ENCODE peak calls at places on chromosomes 7 and 10, in seven cellular contexts. One of them, this sample, is unnamed.

GRCh38 chr7:140541513-140542192 is 62.3 kb upstream of the MKRN1 start:
- DNase-seq in NCI-H524 treated with DMSO at 0.1 percent for 48 hours: peak; percentile 87
- DNase-seq in AG20443: peak; percentile 65
- DNase-seq in SW 1271: peak; percentile 19
- DNase-seq in stimulated activated CD4-positive, alpha-beta T cell treated with anti-CD3 and anti-CD28 coated beads, Interleukin-12 subunit alpha, Interleukin-12 subunit beta, amount 100 ng/mL, for 4 hours: no peak
- DNase-seq in progenitor cell of endocrine pancreas: peak; percentile 48
- DNase-seq in ELR: peak; percentile 93
- DNase-seq in this sample: peak; percentile 87

GRCh38 chr10:4194231-4194630 is 409.2 kb upstream of the KLF6 start:
- DNase-seq in NCI-H524 treated with DMSO at 0.1 percent for 48 hours: no peak
- DNase-seq in AG20443: no peak
- DNase-seq in SW 1271: no peak
- DNase-seq in stimulated activated CD4-positive, alpha-beta T cell treated with anti-CD3 and anti-CD28 coated beads, Interleukin-12 subunit alpha, Interleukin-12 subunit beta, amount 100 ng/mL, for 4 hours: no peak
- DNase-seq in progenitor cell of endocrine pancreas: no peak
- DNase-seq in ELR: peak; percentile 76
- DNase-seq in this sample: no peak

GRCh38 chr10:31619410-31620095 is 300.5 kb downstream of the ZEB1 start:
- DNase-seq in NCI-H524 treated with DMSO at 0.1 percent for 48 hours: peak; percentile 8
- DNase-seq in AG20443: no peak
- DNase-seq in SW 1271: no peak
- DNase-seq in stimulated activated CD4-positive, alpha-beta T cell treated with anti-CD3 and anti-CD28 coated beads, Interleukin-12 subunit alpha, Interleukin-12 subunit beta, amount 100 ng/mL, for 4 hours: no peak
- DNase-seq in progenitor cell of endocrine pancreas: no peak
- DNase-seq in ELR: no peak
- DNase-seq in this sample: no peak

GRCh38 chr7:130351664-130352015 is 7.0 kb downstream of the CPA5 start:
- DNase-seq in NCI-H524 treated with DMSO at 0.1 percent for 48 hours: no peak
- DNase-seq in AG20443: no peak
- DNase-seq in SW 1271: no peak
- DNase-seq in stimulated activated CD4-positive, alpha-beta T cell treated with anti-CD3 and anti-CD28 coated beads, Interleukin-12 subunit alpha, Interleukin-12 subunit beta, amount 100 ng/mL, for 4 hours: no peak
- DNase-seq in progenitor cell of endocrine pancreas: no peak
- DNase-seq in ELR: no peak
- DNase-seq in this sample: no peak

GRCh38 chr7:20152057-20152456 is 65.1 kb downstream of the MACC1 start:
- DNase-seq in NCI-H524 treated with DMSO at 0.1 percent for 48 hours: no peak
- DNase-seq in AG20443: no peak
- DNase-seq in SW 1271: no peak
- DNase-seq in stimulated activated CD4-positive, alpha-beta T cell treated with anti-CD3 and anti-CD28 coated beads, Interleukin-12 subunit alpha, Interleukin-12 subunit beta, amount 100 ng/mL, for 4 hours: no peak
- DNase-seq in progenitor cell of endocrine pancreas: no peak
- DNase-seq in ELR: no peak
- DNase-seq in this sample: no peak

GRCh38 chr7:12961910-12962309 is 274.5 kb downstream of the ARL4A start:
- DNase-seq in NCI-H524 treated with DMSO at 0.1 percent for 48 hours: no peak
- DNase-seq in AG20443: no peak
- DNase-seq in SW 1271: no peak
- DNase-seq in stimulated activated CD4-positive, alpha-beta T cell treated with anti-CD3 and anti-CD28 coated beads, Interleukin-12 subunit alpha, Interleukin-12 subunit beta, amount 100 ng/mL, for 4 hours: no peak
- DNase-seq in progenitor cell of endocrine pancreas: no peak
- DNase-seq in ELR: no peak
- DNase-seq in this sample: no peak

GRCh38 chr10:5284311-5285057 is 80.3 kb upstream of the UCN3 start:
- DNase-seq in NCI-H524 treated with DMSO at 0.1 percent for 48 hours: no peak
- DNase-seq in AG20443: peak; percentile 65
- DNase-seq in SW 1271: no peak
- DNase-seq in stimulated activated CD4-positive, alpha-beta T cell treated with anti-CD3 and anti-CD28 coated beads, Interleukin-12 subunit alpha, Interleukin-12 subunit beta, amount 100 ng/mL, for 4 hours: no peak
- DNase-seq in progenitor cell of endocrine pancreas: no peak
- DNase-seq in ELR: peak; percentile 86
- DNase-seq in this sample: no peak

GRCh38 chr10:71396084-71396713 is 521 bp upstream of the CDH23 start:
- DNase-seq in NCI-H524 treated with DMSO at 0.1 percent for 48 hours: peak; percentile 65
- DNase-seq in AG20443: peak; percentile 30
- DNase-seq in SW 1271: no peak
- DNase-seq in stimulated activated CD4-positive, alpha-beta T cell treated with anti-CD3 and anti-CD28 coated beads, Interleukin-12 subunit alpha, Interleukin-12 subunit beta, amount 100 ng/mL, for 4 hours: no peak
- DNase-seq in progenitor cell of endocrine pancreas: peak; percentile 54
- DNase-seq in ELR: peak; percentile 26
- DNase-seq in this sample: peak; percentile 54

GRCh38 chr7:78828317-78828716 is 625.1 kb downstream of the MAGI2 start:
- DNase-seq in NCI-H524 treated with DMSO at 0.1 percent for 48 hours: no peak
- DNase-seq in AG20443: no peak
- DNase-seq in SW 1271: no peak
- DNase-seq in stimulated activated CD4-positive, alpha-beta T cell treated with anti-CD3 and anti-CD28 coated beads, Interleukin-12 subunit alpha, Interleukin-12 subunit beta, amount 100 ng/mL, for 4 hours: no peak
- DNase-seq in progenitor cell of endocrine pancreas: no peak
- DNase-seq in ELR: no peak
- DNase-seq in this sample: no peak

GRCh38 chr7:7159063-7159645 is 23.2 kb upstream of the C1GALT1 start:
- DNase-seq in NCI-H524 treated with DMSO at 0.1 percent for 48 hours: no peak
- DNase-seq in AG20443: no peak
- DNase-seq in SW 1271: no peak
- DNase-seq in stimulated activated CD4-positive, alpha-beta T cell treated with anti-CD3 and anti-CD28 coated beads, Interleukin-12 subunit alpha, Interleukin-12 subunit beta, amount 100 ng/mL, for 4 hours: no peak
- DNase-seq in progenitor cell of endocrine pancreas: no peak
- DNase-seq in ELR: no peak
- DNase-seq in this sample: no peak

GRCh38 chr7:111933614-111934013 is 272.6 kb downstream of the DOCK4 start:
- DNase-seq in NCI-H524 treated with DMSO at 0.1 percent for 48 hours: no peak
- DNase-seq in AG20443: peak; percentile 40
- DNase-seq in SW 1271: no peak
- DNase-seq in stimulated activated CD4-positive, alpha-beta T cell treated with anti-CD3 and anti-CD28 coated beads, Interleukin-12 subunit alpha, Interleukin-12 subunit beta, amount 100 ng/mL, for 4 hours: no peak
- DNase-seq in progenitor cell of endocrine pancreas: no peak
- DNase-seq in ELR: no peak
- DNase-seq in this sample: no peak

GRCh38 chr7:7221602-7222038 is 39.3 kb downstream of the C1GALT1 start:
- DNase-seq in NCI-H524 treated with DMSO at 0.1 percent for 48 hours: no peak
- DNase-seq in AG20443: peak; percentile 44
- DNase-seq in SW 1271: peak; percentile 52
- DNase-seq in stimulated activated CD4-positive, alpha-beta T cell treated with anti-CD3 and anti-CD28 coated beads, Interleukin-12 subunit alpha, Interleukin-12 subunit beta, amount 100 ng/mL, for 4 hours: no peak
- DNase-seq in progenitor cell of endocrine pancreas: no peak
- DNase-seq in ELR: peak; percentile 83
- DNase-seq in this sample: no peak

GRCh38 chr7:73976761-73977625 is 51.0 kb upstream of the ELN start:
- DNase-seq in NCI-H524 treated with DMSO at 0.1 percent for 48 hours: no peak
- DNase-seq in AG20443: peak; percentile 78
- DNase-seq in SW 1271: no peak
- DNase-seq in stimulated activated CD4-positive, alpha-beta T cell treated with anti-CD3 and anti-CD28 coated beads, Interleukin-12 subunit alpha, Interleukin-12 subunit beta, amount 100 ng/mL, for 4 hours: no peak
- DNase-seq in progenitor cell of endocrine pancreas: no peak
- DNase-seq in ELR: no peak
- DNase-seq in this sample: peak; percentile 50

GRCh38 chr10:51804861-51805260 is 105.5 kb upstream of the CSTF2T start:
- DNase-seq in NCI-H524 treated with DMSO at 0.1 percent for 48 hours: no peak
- DNase-seq in AG20443: peak; percentile 27
- DNase-seq in SW 1271: no peak
- DNase-seq in stimulated activated CD4-positive, alpha-beta T cell treated with anti-CD3 and anti-CD28 coated beads, Interleukin-12 subunit alpha, Interleukin-12 subunit beta, amount 100 ng/mL, for 4 hours: no peak
- DNase-seq in progenitor cell of endocrine pancreas: no peak
- DNase-seq in ELR: peak; percentile 44
- DNase-seq in this sample: no peak

GRCh38 chr7:85719981-85720963 is 533.4 kb upstream of the SEMA3D start:
- DNase-seq in NCI-H524 treated with DMSO at 0.1 percent for 48 hours: no peak
- DNase-seq in AG20443: peak; percentile 56
- DNase-seq in SW 1271: no peak
- DNase-seq in stimulated activated CD4-positive, alpha-beta T cell treated with anti-CD3 and anti-CD28 coated beads, Interleukin-12 subunit alpha, Interleukin-12 subunit beta, amount 100 ng/mL, for 4 hours: no peak
- DNase-seq in progenitor cell of endocrine pancreas: no peak
- DNase-seq in ELR: peak; percentile 38
- DNase-seq in this sample: no peak

GRCh38 chr10:63084690-63085377 is 48.3 kb upstream of the NRBF2 start:
- DNase-seq in NCI-H524 treated with DMSO at 0.1 percent for 48 hours: no peak
- DNase-seq in AG20443: peak; percentile 24
- DNase-seq in SW 1271: no peak
- DNase-seq in stimulated activated CD4-positive, alpha-beta T cell treated with anti-CD3 and anti-CD28 coated beads, Interleukin-12 subunit alpha, Interleukin-12 subunit beta, amount 100 ng/mL, for 4 hours: no peak
- DNase-seq in progenitor cell of endocrine pancreas: no peak
- DNase-seq in ELR: no peak
- DNase-seq in this sample: no peak

GRCh38 chr10:130491698-130492050 is 355.5 kb downstream of the GLRX3 start:
- DNase-seq in NCI-H524 treated with DMSO at 0.1 percent for 48 hours: no peak
- DNase-seq in AG20443: no peak
- DNase-seq in SW 1271: no peak
- DNase-seq in stimulated activated CD4-positive, alpha-beta T cell treated with anti-CD3 and anti-CD28 coated beads, Interleukin-12 subunit alpha, Interleukin-12 subunit beta, amount 100 ng/mL, for 4 hours: no peak
- DNase-seq in progenitor cell of endocrine pancreas: no peak
- DNase-seq in ELR: no peak
- DNase-seq in this sample: no peak

GRCh38 chr10:118967160-118967559 is 62.4 kb upstream of the NANOS1 start:
- DNase-seq in NCI-H524 treated with DMSO at 0.1 percent for 48 hours: no peak
- DNase-seq in AG20443: no peak
- DNase-seq in SW 1271: no peak
- DNase-seq in stimulated activated CD4-positive, alpha-beta T cell treated with anti-CD3 and anti-CD28 coated beads, Interleukin-12 subunit alpha, Interleukin-12 subunit beta, amount 100 ng/mL, for 4 hours: no peak
- DNase-seq in progenitor cell of endocrine pancreas: no peak
- DNase-seq in ELR: no peak
- DNase-seq in this sample: no peak

GRCh38 chr7:47803029-47803428 is 145.2 kb downstream of the PKD1L1 start:
- DNase-seq in NCI-H524 treated with DMSO at 0.1 percent for 48 hours: no peak
- DNase-seq in AG20443: no peak
- DNase-seq in SW 1271: no peak
- DNase-seq in stimulated activated CD4-positive, alpha-beta T cell treated with anti-CD3 and anti-CD28 coated beads, Interleukin-12 subunit alpha, Interleukin-12 subunit beta, amount 100 ng/mL, for 4 hours: no peak
- DNase-seq in progenitor cell of endocrine pancreas: no peak
- DNase-seq in ELR: no peak
- DNase-seq in this sample: no peak

GRCh38 chr10:60717852-60718251 is 60.4 kb upstream of the CDK1 start:
- DNase-seq in NCI-H524 treated with DMSO at 0.1 percent for 48 hours: no peak
- DNase-seq in AG20443: no peak
- DNase-seq in SW 1271: no peak
- DNase-seq in stimulated activated CD4-positive, alpha-beta T cell treated with anti-CD3 and anti-CD28 coated beads, Interleukin-12 subunit alpha, Interleukin-12 subunit beta, amount 100 ng/mL, for 4 hours: no peak
- DNase-seq in progenitor cell of endocrine pancreas: no peak
- DNase-seq in ELR: peak; percentile 2
- DNase-seq in this sample: no peak

GRCh38 chr10:79390551-79391229 is 43.4 kb downstream of the PPIF start:
- DNase-seq in NCI-H524 treated with DMSO at 0.1 percent for 48 hours: no peak
- DNase-seq in AG20443: no peak
- DNase-seq in SW 1271: no peak
- DNase-seq in stimulated activated CD4-positive, alpha-beta T cell treated with anti-CD3 and anti-CD28 coated beads, Interleukin-12 subunit alpha, Interleukin-12 subunit beta, amount 100 ng/mL, for 4 hours: no peak
- DNase-seq in progenitor cell of endocrine pancreas: no peak
- DNase-seq in ELR: no peak
- DNase-seq in this sample: no peak

GRCh38 chr7:80313067-80313626 is 178.5 kb downstream of the GNAI1 start:
- DNase-seq in NCI-H524 treated with DMSO at 0.1 percent for 48 hours: no peak
- DNase-seq in AG20443: no peak
- DNase-seq in SW 1271: no peak
- DNase-seq in stimulated activated CD4-positive, alpha-beta T cell treated with anti-CD3 and anti-CD28 coated beads, Interleukin-12 subunit alpha, Interleukin-12 subunit beta, amount 100 ng/mL, for 4 hours: no peak
- DNase-seq in progenitor cell of endocrine pancreas: no peak
- DNase-seq in ELR: peak; percentile 60
- DNase-seq in this sample: no peak

GRCh38 chr10:93595378-93596288 is 5.4 kb downstream of the RBP4 start:
- DNase-seq in NCI-H524 treated with DMSO at 0.1 percent for 48 hours: no peak
- DNase-seq in AG20443: peak; percentile 30
- DNase-seq in SW 1271: no peak
- DNase-seq in stimulated activated CD4-positive, alpha-beta T cell treated with anti-CD3 and anti-CD28 coated beads, Interleukin-12 subunit alpha, Interleukin-12 subunit beta, amount 100 ng/mL, for 4 hours: no peak
- DNase-seq in progenitor cell of endocrine pancreas: no peak
- DNase-seq in ELR: no peak
- DNase-seq in this sample: no peak

GRCh38 chr7:22147113-22147512 is 201.4 kb upstream of the CDCA7L start:
- DNase-seq in NCI-H524 treated with DMSO at 0.1 percent for 48 hours: peak; percentile 95
- DNase-seq in AG20443: peak; percentile 17
- DNase-seq in SW 1271: no peak
- DNase-seq in stimulated activated CD4-positive, alpha-beta T cell treated with anti-CD3 and anti-CD28 coated beads, Interleukin-12 subunit alpha, Interleukin-12 subunit beta, amount 100 ng/mL, for 4 hours: no peak
- DNase-seq in progenitor cell of endocrine pancreas: no peak
- DNase-seq in ELR: no peak
- DNase-seq in this sample: no peak

GRCh38 chr7:110502893-110503465 is 587.9 kb upstream of the LRRN3 start:
- DNase-seq in NCI-H524 treated with DMSO at 0.1 percent for 48 hours: no peak
- DNase-seq in AG20443: no peak
- DNase-seq in SW 1271: no peak
- DNase-seq in stimulated activated CD4-positive, alpha-beta T cell treated with anti-CD3 and anti-CD28 coated beads, Interleukin-12 subunit alpha, Interleukin-12 subunit beta, amount 100 ng/mL, for 4 hours: no peak
- DNase-seq in progenitor cell of endocrine pancreas: no peak
- DNase-seq in ELR: no peak
- DNase-seq in this sample: no peak

GRCh38 chr7:37259381-37259821 is 189.3 kb downstream of the ELMO1 start:
- DNase-seq in NCI-H524 treated with DMSO at 0.1 percent for 48 hours: no peak
- DNase-seq in AG20443: no peak
- DNase-seq in SW 1271: no peak
- DNase-seq in stimulated activated CD4-positive, alpha-beta T cell treated with anti-CD3 and anti-CD28 coated beads, Interleukin-12 subunit alpha, Interleukin-12 subunit beta, amount 100 ng/mL, for 4 hours: no peak
- DNase-seq in progenitor cell of endocrine pancreas: no peak
- DNase-seq in ELR: no peak
- DNase-seq in this sample: no peak

GRCh38 chr10:124802313-124802675 is 675 bp downstream of the ABRAXAS2 start:
- DNase-seq in NCI-H524 treated with DMSO at 0.1 percent for 48 hours: no peak
- DNase-seq in AG20443: no peak
- DNase-seq in SW 1271: no peak
- DNase-seq in stimulated activated CD4-positive, alpha-beta T cell treated with anti-CD3 and anti-CD28 coated beads, Interleukin-12 subunit alpha, Interleukin-12 subunit beta, amount 100 ng/mL, for 4 hours: no peak
- DNase-seq in progenitor cell of endocrine pancreas: no peak
- DNase-seq in ELR: peak; percentile 37
- DNase-seq in this sample: no peak

GRCh38 chr7:155998328-155998691 is 186.0 kb upstream of the SHH start:
- DNase-seq in NCI-H524 treated with DMSO at 0.1 percent for 48 hours: no peak
- DNase-seq in AG20443: no peak
- DNase-seq in SW 1271: no peak
- DNase-seq in stimulated activated CD4-positive, alpha-beta T cell treated with anti-CD3 and anti-CD28 coated beads, Interleukin-12 subunit alpha, Interleukin-12 subunit beta, amount 100 ng/mL, for 4 hours: peak; percentile 50
- DNase-seq in progenitor cell of endocrine pancreas: no peak
- DNase-seq in ELR: no peak
- DNase-seq in this sample: no peak

GRCh38 chr7:2757904-2758672 is 70.1 kb downstream of the AMZ1 start:
- DNase-seq in NCI-H524 treated with DMSO at 0.1 percent for 48 hours: no peak
- DNase-seq in AG20443: peak; percentile 86
- DNase-seq in SW 1271: peak; percentile 73
- DNase-seq in stimulated activated CD4-positive, alpha-beta T cell treated with anti-CD3 and anti-CD28 coated beads, Interleukin-12 subunit alpha, Interleukin-12 subunit beta, amount 100 ng/mL, for 4 hours: peak; percentile 57
- DNase-seq in progenitor cell of endocrine pancreas: no peak
- DNase-seq in ELR: peak; percentile 99
- DNase-seq in this sample: no peak

GRCh38 chr7:102170417-102170970 is 116.2 kb upstream of the SH2B2 start:
- DNase-seq in NCI-H524 treated with DMSO at 0.1 percent for 48 hours: no peak
- DNase-seq in AG20443: no peak
- DNase-seq in SW 1271: no peak
- DNase-seq in stimulated activated CD4-positive, alpha-beta T cell treated with anti-CD3 and anti-CD28 coated beads, Interleukin-12 subunit alpha, Interleukin-12 subunit beta, amount 100 ng/mL, for 4 hours: no peak
- DNase-seq in progenitor cell of endocrine pancreas: no peak
- DNase-seq in ELR: no peak
- DNase-seq in this sample: peak; percentile 69

GRCh38 chr10:20744851-20745250 is 152.3 kb downstream of the NEBL start:
- DNase-seq in NCI-H524 treated with DMSO at 0.1 percent for 48 hours: no peak
- DNase-seq in AG20443: no peak
- DNase-seq in SW 1271: no peak
- DNase-seq in stimulated activated CD4-positive, alpha-beta T cell treated with anti-CD3 and anti-CD28 coated beads, Interleukin-12 subunit alpha, Interleukin-12 subunit beta, amount 100 ng/mL, for 4 hours: no peak
- DNase-seq in progenitor cell of endocrine pancreas: no peak
- DNase-seq in ELR: no peak
- DNase-seq in this sample: no peak

GRCh38 chr7:6170571-6171531 is 101.6 kb downstream of the CYTH3 start:
- DNase-seq in NCI-H524 treated with DMSO at 0.1 percent for 48 hours: no peak
- DNase-seq in AG20443: no peak
- DNase-seq in SW 1271: no peak
- DNase-seq in stimulated activated CD4-positive, alpha-beta T cell treated with anti-CD3 and anti-CD28 coated beads, Interleukin-12 subunit alpha, Interleukin-12 subunit beta, amount 100 ng/mL, for 4 hours: no peak
- DNase-seq in progenitor cell of endocrine pancreas: no peak
- DNase-seq in ELR: no peak
- DNase-seq in this sample: no peak

This sample was measured in glutamatergic neuron.